ENCODE peak calls at places on chromosomes 11 and 22, in nine cellular contexts. One of them, this sample, is unnamed.
A peak's percentile ranks its signal among the peaks of the same experiment; 100 is the strongest.

GRCh38 chr11:33557201-33557600 is 143.4 kb downstream of the C11orf91 start:
- DNase-seq in transverse colon: no peak
- DNase-seq in prostate gland: no peak
- DNase-seq in K562: no peak
- DNase-seq in upper lobe of left lung: no peak
- DNase-seq in HCT116: no peak
- DNase-seq in sigmoid colon: no peak
- DNase-seq in spleen: no peak
- DNase-seq in stomach: no peak
- DNase-seq in this sample: no peak

GRCh38 chr11:19428206-19429001 is 187.7 kb upstream of the E2F8 start:
- DNase-seq in transverse colon: no peak
- DNase-seq in prostate gland: no peak
- DNase-seq in K562: no peak
- DNase-seq in upper lobe of left lung: no peak
- DNase-seq in HCT116: no peak
- DNase-seq in sigmoid colon: no peak
- DNase-seq in spleen: no peak
- DNase-seq in stomach: no peak
- DNase-seq in this sample: no peak

GRCh38 chr11:116065986-116066385 is 561.8 kb upstream of the CADM1 start:
- DNase-seq in transverse colon: no peak
- DNase-seq in prostate gland: no peak
- DNase-seq in K562: no peak
- DNase-seq in upper lobe of left lung: no peak
- DNase-seq in HCT116: no peak
- DNase-seq in sigmoid colon: no peak
- DNase-seq in spleen: no peak
- DNase-seq in stomach: no peak
- DNase-seq in this sample: no peak

GRCh38 chr11:72624496-72625201 is 49.6 kb downstream of the PDE2A start:
- DNase-seq in transverse colon: no peak
- DNase-seq in prostate gland: no peak
- DNase-seq in K562: no peak
- DNase-seq in upper lobe of left lung: no peak
- DNase-seq in HCT116: no peak
- DNase-seq in sigmoid colon: peak; percentile 81
- DNase-seq in spleen: peak; percentile 86
- DNase-seq in stomach: no peak
- DNase-seq in this sample: no peak

GRCh38 chr11:20353829-20354434 is 9.6 kb upstream of the HTATIP2 start:
- DNase-seq in transverse colon: peak; percentile 45
- DNase-seq in prostate gland: no peak
- DNase-seq in K562: peak; percentile 49
- DNase-seq in upper lobe of left lung: no peak
- DNase-seq in HCT116: peak; percentile 45
- DNase-seq in sigmoid colon: no peak
- DNase-seq in spleen: no peak
- DNase-seq in stomach: peak; percentile 29
- DNase-seq in this sample: no peak

GRCh38 chr11:114140826-114141225 is 81.3 kb downstream of the ZBTB16 start:
- DNase-seq in transverse colon: no peak
- DNase-seq in prostate gland: no peak
- DNase-seq in K562: no peak
- DNase-seq in upper lobe of left lung: peak; percentile 51
- DNase-seq in HCT116: no peak
- DNase-seq in sigmoid colon: peak; percentile 65
- DNase-seq in spleen: no peak
- DNase-seq in stomach: no peak
- DNase-seq in this sample: no peak

GRCh38 chr22:39690901-39691620 is 120.5 kb downstream of the CACNA1I start:
- DNase-seq in transverse colon: no peak
- DNase-seq in prostate gland: no peak
- DNase-seq in K562: peak; percentile 62
- DNase-seq in upper lobe of left lung: no peak
- DNase-seq in HCT116: no peak
- DNase-seq in sigmoid colon: no peak
- DNase-seq in spleen: no peak
- DNase-seq in stomach: no peak
- DNase-seq in this sample: no peak

GRCh38 chr11:110470716-110471115 is 41.0 kb downstream of the FDX1 start:
- DNase-seq in transverse colon: no peak
- DNase-seq in prostate gland: no peak
- DNase-seq in K562: no peak
- DNase-seq in upper lobe of left lung: no peak
- DNase-seq in HCT116: no peak
- DNase-seq in sigmoid colon: no peak
- DNase-seq in spleen: no peak
- DNase-seq in stomach: no peak
- DNase-seq in this sample: no peak

GRCh38 chr22:50676211-50676636 is 3.6 kb downstream of the SHANK3 start:
- DNase-seq in transverse colon: no peak
- DNase-seq in prostate gland: no peak
- DNase-seq in K562: peak; percentile 2
- DNase-seq in upper lobe of left lung: no peak
- DNase-seq in HCT116: no peak
- DNase-seq in sigmoid colon: no peak
- DNase-seq in spleen: no peak
- DNase-seq in stomach: no peak
- DNase-seq in this sample: no peak

GRCh38 chr11:84396521-84396920 is 1110.4 kb upstream of the CCDC90B start:
- DNase-seq in transverse colon: no peak
- DNase-seq in prostate gland: no peak
- DNase-seq in K562: no peak
- DNase-seq in upper lobe of left lung: no peak
- DNase-seq in HCT116: no peak
- DNase-seq in sigmoid colon: no peak
- DNase-seq in spleen: no peak
- DNase-seq in stomach: no peak
- DNase-seq in this sample: no peak

DNA sequence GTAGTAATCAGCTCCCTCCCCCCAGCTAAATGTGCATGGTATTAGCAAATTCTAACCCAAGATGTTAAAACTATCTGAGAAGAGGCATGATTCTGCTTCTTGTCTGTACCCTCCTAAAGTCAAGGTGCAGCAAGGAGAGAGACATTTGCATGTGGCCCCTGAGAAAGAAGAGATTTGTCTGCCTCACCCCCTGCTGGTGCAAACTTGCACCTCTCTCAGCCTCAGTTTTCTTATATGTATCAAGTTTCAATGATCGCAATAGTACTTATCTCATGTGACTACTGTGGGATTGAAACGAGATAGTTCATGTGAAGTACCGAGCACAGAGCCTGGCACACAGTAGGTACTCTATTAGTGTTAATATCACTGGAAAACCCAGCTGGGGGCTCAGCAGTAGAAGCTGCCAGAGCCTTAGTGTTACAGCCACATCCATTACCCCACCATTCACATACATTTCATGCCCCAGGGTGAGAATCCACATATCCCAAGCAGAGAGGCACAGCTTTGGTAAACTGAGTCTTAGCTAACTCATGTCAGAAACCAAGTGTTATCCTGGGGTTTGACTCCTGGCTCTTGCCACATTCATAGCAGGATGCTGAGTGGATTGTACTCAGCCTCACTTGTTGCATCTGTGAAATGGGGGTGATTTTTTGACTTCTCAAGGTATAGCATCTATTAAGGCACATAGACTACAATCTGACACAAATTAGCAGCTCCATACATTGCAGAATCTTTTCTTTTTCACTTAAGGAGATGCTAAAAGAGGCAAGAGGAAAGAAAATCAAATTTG is 24.9 kb downstream of the CD44 start:
- DNase-seq in transverse colon: no peak
- DNase-seq in prostate gland: no peak
- DNase-seq in K562: peak; percentile 16
- DNase-seq in upper lobe of left lung: no peak
- DNase-seq in HCT116: no peak
- DNase-seq in sigmoid colon: no peak
- DNase-seq in spleen: no peak
- DNase-seq in stomach: no peak
- DNase-seq in this sample: no peak
- TF ChIP-seq POLR2AphosphoS5 in transverse colon: no peak
- TF ChIP-seq POLR2AphosphoS5 in prostate gland: no peak
- TF ChIP-seq POLR2AphosphoS5 in K562: no peak
- TF ChIP-seq POLR2AphosphoS5 in upper lobe of left lung: no peak
- TF ChIP-seq POLR2AphosphoS5 in HCT116: no peak
- TF ChIP-seq POLR2AphosphoS5 in sigmoid colon: no peak
- TF ChIP-seq POLR2AphosphoS5 in spleen: no peak
- TF ChIP-seq POLR2AphosphoS5 in stomach: no peak
- TF ChIP-seq POLR2AphosphoS5 in this sample: no peak

GRCh38 chr22:31345331-31346254 is 553 bp downstream of the PATZ1 start:
- DNase-seq in transverse colon: peak; percentile 88
- DNase-seq in prostate gland: peak; percentile 76
- DNase-seq in K562: peak; percentile 91
- DNase-seq in upper lobe of left lung: peak; percentile 98
- DNase-seq in HCT116: peak; percentile 68
- DNase-seq in sigmoid colon: peak; percentile 90
- DNase-seq in spleen: peak; percentile 96
- DNase-seq in stomach: peak; percentile 88
- DNase-seq in this sample: no peak
- TF ChIP-seq POLR2A in transverse colon: no peak
- TF ChIP-seq POLR2A in prostate gland: peak; percentile 28
- TF ChIP-seq POLR2A in K562: no peak
- TF ChIP-seq POLR2A in upper lobe of left lung: peak; percentile 61
- TF ChIP-seq POLR2A in HCT116: no peak
- TF ChIP-seq POLR2A in sigmoid colon: no peak
- TF ChIP-seq POLR2A in spleen: no peak
- TF ChIP-seq POLR2A in stomach: no peak
- TF ChIP-seq POLR2A in this sample: no peak

DNA sequence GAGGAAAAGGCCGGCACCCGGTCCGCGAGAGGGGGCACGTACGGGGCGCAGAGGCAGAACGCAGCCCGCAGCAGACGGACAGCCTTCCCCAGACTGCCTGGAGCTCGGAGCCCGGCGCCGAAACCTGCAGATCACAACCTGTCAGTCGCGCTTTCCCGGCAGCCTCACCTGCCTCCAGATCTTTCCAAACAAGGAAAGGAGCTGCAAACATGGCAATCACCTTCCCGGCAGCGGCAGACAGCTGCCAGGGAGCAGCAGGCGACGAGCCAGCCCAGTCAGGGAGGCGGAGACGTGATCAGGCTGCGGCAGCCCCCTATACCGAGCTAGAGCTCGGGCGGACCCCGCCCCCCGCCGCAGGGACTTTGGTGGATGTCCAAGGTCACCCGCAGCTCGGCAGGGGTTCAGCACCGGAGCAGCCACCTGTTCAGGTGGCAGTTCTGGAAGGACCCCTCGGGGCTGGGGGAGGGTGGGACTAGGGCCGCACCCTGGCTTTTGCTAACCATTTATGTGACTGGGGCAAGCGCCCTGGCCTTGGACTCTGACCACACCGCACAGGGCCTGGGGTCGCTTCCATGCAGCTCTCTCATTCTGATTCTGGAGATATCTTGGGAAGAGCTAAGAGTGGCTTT is 143.8 kb downstream of the NECTIN1 start:
- DNase-seq in transverse colon: peak; percentile 10
- DNase-seq in prostate gland: peak; percentile 84
- DNase-seq in K562: no peak
- DNase-seq in upper lobe of left lung: peak; percentile 85
- DNase-seq in HCT116: no peak
- DNase-seq in sigmoid colon: no peak
- DNase-seq in spleen: no peak
- DNase-seq in stomach: peak; percentile 48
- DNase-seq in this sample: no peak
- TF ChIP-seq POLR2AphosphoS5 in transverse colon: no peak
- TF ChIP-seq POLR2AphosphoS5 in prostate gland: peak; percentile 87
- TF ChIP-seq POLR2AphosphoS5 in K562: no peak
- TF ChIP-seq POLR2AphosphoS5 in upper lobe of left lung: no peak
- TF ChIP-seq POLR2AphosphoS5 in HCT116: no peak
- TF ChIP-seq POLR2AphosphoS5 in sigmoid colon: no peak
- TF ChIP-seq POLR2AphosphoS5 in spleen: no peak
- TF ChIP-seq POLR2AphosphoS5 in stomach: no peak
- TF ChIP-seq POLR2AphosphoS5 in this sample: no peak

DNA sequence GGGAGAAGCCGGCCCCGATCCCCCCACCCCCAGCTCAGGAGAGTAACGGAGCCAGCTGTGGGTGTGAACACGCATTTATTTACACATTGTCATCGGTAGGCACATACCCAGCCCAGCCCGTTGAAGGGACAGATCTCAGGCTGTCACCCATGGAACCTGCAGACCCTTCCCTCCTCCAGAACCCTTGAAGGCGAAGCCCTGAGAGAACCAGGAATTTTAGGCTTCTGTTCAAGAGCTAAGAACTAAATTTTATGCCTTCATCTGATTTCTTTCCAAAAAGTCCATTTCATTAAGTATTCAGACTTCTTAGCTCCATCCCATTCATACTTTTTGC is 379 bp upstream of the BRMS1 start:
- DNase-seq in transverse colon: no peak
- DNase-seq in prostate gland: no peak
- DNase-seq in K562: no peak
- DNase-seq in upper lobe of left lung: no peak
- DNase-seq in HCT116: no peak
- DNase-seq in sigmoid colon: no peak
- DNase-seq in spleen: no peak
- DNase-seq in stomach: no peak
- DNase-seq in this sample: no peak
- TF ChIP-seq POLR2A in transverse colon: no peak
- TF ChIP-seq POLR2A in prostate gland: no peak
- TF ChIP-seq POLR2A in K562: no peak
- TF ChIP-seq POLR2A in upper lobe of left lung: no peak
- TF ChIP-seq POLR2A in HCT116: no peak
- TF ChIP-seq POLR2A in sigmoid colon: no peak
- TF ChIP-seq POLR2A in spleen: no peak
- TF ChIP-seq POLR2A in stomach: no peak
- TF ChIP-seq POLR2A in this sample: no peak

GRCh38 chr11:12482839-12483238 is 105.5 kb downstream of the PARVA start:
- DNase-seq in transverse colon: no peak
- DNase-seq in prostate gland: no peak
- DNase-seq in K562: no peak
- DNase-seq in upper lobe of left lung: no peak
- DNase-seq in HCT116: no peak
- DNase-seq in sigmoid colon: no peak
- DNase-seq in spleen: no peak
- DNase-seq in stomach: no peak
- DNase-seq in this sample: no peak
- TF ChIP-seq POLR2AphosphoS5 in transverse colon: no peak
- TF ChIP-seq POLR2AphosphoS5 in prostate gland: no peak
- TF ChIP-seq POLR2AphosphoS5 in K562: no peak
- TF ChIP-seq POLR2AphosphoS5 in upper lobe of left lung: no peak
- TF ChIP-seq POLR2AphosphoS5 in HCT116: no peak
- TF ChIP-seq POLR2AphosphoS5 in sigmoid colon: no peak
- TF ChIP-seq POLR2AphosphoS5 in spleen: no peak
- TF ChIP-seq POLR2AphosphoS5 in stomach: no peak
- TF ChIP-seq POLR2AphosphoS5 in this sample: no peak

This sample was measured in vagina.